ENCODE peak calls at places on chromosomes 13 and 19, in seven cellular contexts. Y is upper lobe of right lung, K is neural progenitor cell, E is IMR-90, J is thoracic aorta, L is fibroblast of lung, W is cardiac muscle cell. P is an unnamed sample. For H3K4me1, the result is how much of the 10 kb centered on the place peaks cover.

GRCh38 chr13:96650301-96650886 is 343.9 kb downstream of the OXGR1 start:
- DNase-seq in Y (no peak), K (no peak), E (no peak), J (no peak), L (peak), W (no peak), P (no peak)

GRCh38 chr13:109009756-109010155 is 380.3 kb downstream of the MYO16 start:
- DNase-seq in Y (no peak), K (no peak), E (no peak), J (no peak), L (no peak), W (no peak), P (no peak)

GRCh38 chr13:57925250-57925649 is 293.7 kb downstream of the PCDH17 start:
- DNase-seq in Y (no peak), K (no peak), E (no peak), J (no peak), L (peak), W (peak), P (no peak)

GRCh38 chr19:18657590-18658365 is 20.9 kb downstream of the KLHL26 start:
- DNase-seq in Y (no peak), K (peak), E (peak), J (peak), L (peak), W (no peak), P (no peak)

GRCh38 chr19:35095667-35096368 is 19.8 kb upstream of the FXYD3 start:
- DNase-seq in Y (no peak), K (no peak), E (no peak), J (no peak), L (no peak), W (no peak), P (no peak)

GRCh38 chr19:17775991-17776803 is 18.7 kb upstream of the B3GNT3 start:
- DNase-seq in Y (peak), K (no peak), E (peak), J (no peak), L (no peak), W (no peak), P (no peak)

GRCh38 chr13:25137624-25137892 is 34.5 kb downstream of the AMER2 start:
- DNase-seq in Y (no peak), K (no peak), E (no peak), J (no peak), L (no peak), W (no peak), P (no peak)

GRCh38 chr13:77692746-77693448 is 4.6 kb upstream of the SLAIN1 start:
- DNase-seq in Y (no peak), K (no peak), E (no peak), J (no peak), L (peak), W (no peak), P (no peak)

GRCh38 chr13:78465250-78465649 is 138.1 kb downstream of the POU4F1 start:
- DNase-seq in Y (no peak), K (no peak), E (no peak), J (no peak), L (no peak), W (no peak), P (no peak)

DNA sequence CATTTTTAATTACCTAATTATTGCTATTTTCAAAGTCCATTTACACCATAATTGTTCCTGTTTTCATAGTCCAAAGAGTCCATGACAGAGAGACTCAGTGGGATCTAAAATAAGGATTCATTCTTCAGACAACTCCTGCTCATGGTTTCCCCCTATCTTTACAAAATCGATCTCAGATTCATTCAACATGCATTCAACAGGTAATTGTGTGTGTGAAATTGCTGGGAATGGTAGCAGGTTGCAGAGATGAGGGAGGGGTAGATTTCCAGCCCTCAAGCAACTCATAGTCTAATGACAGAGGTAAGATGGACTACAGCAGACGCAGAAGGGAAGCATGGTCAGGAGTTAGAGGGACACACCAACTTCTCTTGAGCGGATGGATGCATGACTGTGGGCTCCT is 138.1 kb downstream of the TSHZ3 start:
- DNase-seq in Y (no peak), K (no peak), E (no peak), J (no peak), L (no peak), W (no peak), P (no peak)
- H3K4me3 ChIP-seq in Y (no peak), K (no peak), E (no peak), J (no peak), L (no peak), W (no peak), P (no peak)

GRCh38 chr19:13064092-13064489 is 38.6 kb downstream of the LYL1 start:
- DNase-seq in Y (no peak), K (no peak), E (no peak), J (no peak), L (no peak), W (no peak), P (no peak)

GRCh38 chr19:13066231-13066630 is 36.4 kb downstream of the LYL1 start:
- DNase-seq in Y (no peak), K (no peak), E (no peak), J (no peak), L (no peak), W (no peak), P (no peak)

GRCh38 chr19:13060964-13061927 is 41.4 kb downstream of the LYL1 start:
- DNase-seq in Y (peak), K (peak), E (peak), J (no peak), L (peak), W (peak), P (peak)

GRCh38 chr19:13062317-13062716 is 40.3 kb downstream of the LYL1 start:
- DNase-seq in Y (no peak), K (no peak), E (no peak), J (no peak), L (no peak), W (no peak), P (no peak)

DNA sequence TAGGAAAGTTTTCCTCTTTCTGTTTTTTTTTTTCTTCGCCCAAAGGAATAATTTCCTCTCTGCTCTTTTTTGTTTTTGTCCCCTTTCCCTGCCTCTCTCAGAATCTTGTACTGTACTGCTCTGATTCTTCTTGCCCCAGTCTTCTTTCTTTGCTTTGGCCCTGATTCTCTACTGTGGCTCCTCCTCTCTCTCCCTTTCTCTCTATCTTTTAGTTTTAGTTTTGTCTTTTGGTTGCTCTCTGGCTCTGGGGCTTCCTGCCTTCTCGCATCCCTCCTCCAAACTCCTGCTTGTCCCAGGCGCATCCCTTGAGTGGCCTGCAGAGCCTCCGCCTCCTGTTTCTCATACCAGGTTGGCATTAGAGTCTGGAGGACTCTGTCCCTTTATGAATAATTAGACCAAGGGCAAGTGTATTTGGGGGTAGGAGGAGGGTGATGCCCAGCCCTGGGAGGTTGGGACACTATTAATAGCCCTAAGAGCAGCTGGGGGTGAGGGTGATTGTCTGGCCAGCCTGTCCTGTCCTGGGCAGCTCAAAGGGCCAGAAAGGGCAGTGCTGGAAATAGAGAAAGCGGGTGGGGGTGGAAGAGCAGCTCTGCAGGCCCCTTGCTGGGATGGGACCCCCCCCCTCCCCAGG is 39.1 kb downstream of the LYL1 start:
- DNase-seq in Y (no peak), K (no peak), E (no peak), J (no peak), L (no peak), W (no peak), P (no peak)
- H3K27ac ChIP-seq in Y (peak), K (no peak), E (no peak), J (peak), L (no peak), W (no peak), P (no peak)

DNA sequence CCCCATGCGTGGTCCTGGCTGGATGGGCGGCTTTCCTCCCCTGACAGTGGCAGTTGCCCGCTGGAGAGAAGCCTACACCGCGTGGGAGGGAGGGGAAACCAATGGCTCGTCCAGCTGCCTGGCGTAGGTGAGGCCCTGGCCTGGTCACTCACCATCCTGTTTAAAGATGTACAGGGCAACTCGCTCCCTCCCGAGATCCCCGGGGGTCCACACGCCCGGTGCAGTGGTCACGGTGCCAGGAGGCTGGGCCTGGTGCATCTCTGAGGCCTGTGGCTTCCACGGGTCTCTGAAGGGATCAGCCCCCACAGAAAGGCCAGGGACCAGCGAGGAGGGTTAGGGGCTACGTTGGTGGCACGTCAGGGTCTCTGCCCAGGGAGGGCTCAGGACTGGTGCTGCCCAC is 156.5 kb downstream of the KDM4B start:
- DNase-seq in Y (no peak), K (no peak), E (no peak), J (no peak), L (no peak), W (no peak), P (no peak)
- H3K4me1 ChIP-seq in Y (under half), K (half or more), E (under half), J (under half), L (under half), W (half or more), P (under half)

GRCh38 chr13:94829801-94830200 is 117.5 kb upstream of the SOX21 start:
- DNase-seq in Y (no peak), K (no peak), E (no peak), J (no peak), L (no peak), W (no peak), P (no peak)
- H3K4me3 ChIP-seq in Y (no peak), K (no peak), E (no peak), J (no peak), L (no peak), W (no peak), P (no peak)

P was measured in CD4-positive, CD25-positive, alpha-beta regulatory T cell.